ENCODE peak calls at places on chromosome 5, in eight cellular contexts. O is breast epithelium; E is CD4-positive, CD25-positive, alpha-beta regulatory T cell; T is effector memory CD4-positive, alpha-beta T cell; V is neural progenitor cell; N is stomach; S is fibroblast of lung; W is aorta. C is an unnamed sample. For H3K4me1 and H3K9me3, the result is how much of the 10 kb centered on the place peaks cover.

GRCh38 chr5:163024936-163025335 is 412.5 kb upstream of the CCNG1 start:
- DNase-seq in O (no peak), E (no peak), T (no peak), V (no peak), N (no peak), S (no peak), W (no peak), C (no peak)

GRCh38 chr5:146490089-146490843 is 25.7 kb downstream of the GPR151 start:
- DNase-seq in O (no peak), E (no peak), T (no peak), V (no peak), N (no peak), S (no peak), W (no peak), C (no peak)

GRCh38 chr5:19950897-19951296 is 37.1 kb downstream of the CDH18 start:
- DNase-seq in O (no peak), E (no peak), T (no peak), V (no peak), N (no peak), S (peak), W (no peak), C (no peak)

GRCh38 chr5:111656580-111656979 is 100.4 kb downstream of the NREP start:
- DNase-seq in O (no peak), E (no peak), T (no peak), V (no peak), N (no peak), S (no peak), W (no peak), C (no peak)

GRCh38 chr5:171600736-171601265 is 181.4 kb downstream of the FGF18 start:
- DNase-seq in O (no peak), E (no peak), T (no peak), V (no peak), N (no peak), S (peak), W (peak), C (no peak)

GRCh38 chr5:139435676-139436075 is 3.6 kb downstream of the DNAJC18 start:
- DNase-seq in O (no peak), E (no peak), T (no peak), V (no peak), N (no peak), S (no peak), W (no peak), C (no peak)

GRCh38 chr5:31408814-31409213 is 123.1 kb downstream of the DROSHA start:
- DNase-seq in O (peak), E (no peak), T (no peak), V (no peak), N (no peak), S (peak), W (no peak), C (peak)

GRCh38 chr5:180116441-180117377 is 45.1 kb upstream of the RNF130 start:
- DNase-seq in O (no peak), E (no peak), T (no peak), V (peak), N (peak), S (no peak), W (no peak), C (no peak)

GRCh38 chr5:6373081-6373846 is 5.1 kb downstream of the MED10 start:
- DNase-seq in O (no peak), E (no peak), T (no peak), V (no peak), N (no peak), S (no peak), W (no peak), C (no peak)

GRCh38 chr5:79853676-79854418 is 137.2 kb downstream of the MTX3 start:
- DNase-seq in O (no peak), E (no peak), T (no peak), V (no peak), N (no peak), S (peak), W (no peak), C (no peak)

GRCh38 chr5:102858808-102859207 is 103.7 kb downstream of the PAM start:
- DNase-seq in O (no peak), E (no peak), T (no peak), V (no peak), N (no peak), S (peak), W (no peak), C (no peak)

GRCh38 chr5:90368454-90369246 is 40.9 kb downstream of the CETN3 start:
- DNase-seq in O (no peak), E (no peak), T (no peak), V (no peak), N (no peak), S (no peak), W (no peak), C (no peak)

GRCh38 chr5:122775713-122776084 is 819 bp downstream of the SNX2 start:
- DNase-seq in O (no peak), E (no peak), T (no peak), V (no peak), N (no peak), S (peak), W (no peak), C (peak)

GRCh38 chr5:141914154-141914743 is 9.4 kb upstream of the DELE1 start:
- DNase-seq in O (no peak), E (no peak), T (no peak), V (peak), N (peak), S (peak), W (peak), C (peak)

GRCh38 chr5:167912944-167913343 is 378.5 kb upstream of the WWC1 start:
- DNase-seq in O (no peak), E (no peak), T (no peak), V (no peak), N (no peak), S (peak), W (no peak), C (peak)

GRCh38 chr5:146962801-146963355 is 84.3 kb upstream of the PPP2R2B start:
- DNase-seq in O (no peak), E (no peak), T (no peak), V (no peak), N (no peak), S (peak), W (no peak), C (no peak)

GRCh38 chr5:107538331-107539162 is 132.2 kb downstream of the EFNA5 start:
- DNase-seq in O (no peak), E (no peak), T (no peak), V (no peak), N (no peak), S (peak), W (no peak), C (no peak)

GRCh38 chr5:51201024-51201423 is 182.2 kb upstream of the ISL1 start:
- DNase-seq in O (no peak), E (no peak), T (no peak), V (no peak), N (no peak), S (no peak), W (no peak), C (no peak)

GRCh38 chr5:165795073-165795472 is 2289.7 kb downstream of the MAT2B start:
- DNase-seq in O (no peak), E (no peak), T (no peak), V (no peak), N (no peak), S (no peak), W (no peak), C (no peak)

GRCh38 chr5:36305571-36306326 is 4.0 kb upstream of the RANBP3L start:
- DNase-seq in O (no peak), E (no peak), T (no peak), V (no peak), N (peak), S (peak), W (peak), C (peak)

GRCh38 chr5:5104550-5104949 is 35.6 kb upstream of the ADAMTS16 start:
- DNase-seq in O (no peak), E (no peak), T (no peak), V (no peak), N (no peak), S (no peak), W (no peak), C (no peak)

GRCh38 chr5:39755986-39756385 is 331.2 kb upstream of the DAB2 start:
- DNase-seq in O (no peak), E (no peak), T (no peak), V (no peak), N (no peak), S (peak), W (no peak), C (no peak)

GRCh38 chr5:81179959-81180358 is 53.2 kb upstream of the CKMT2 start:
- DNase-seq in O (no peak), E (no peak), T (no peak), V (no peak), N (no peak), S (no peak), W (no peak), C (no peak)

GRCh38 chr5:42676362-42676761 is 80.3 kb upstream of the CCDC152 start:
- DNase-seq in O (no peak), E (no peak), T (no peak), V (no peak), N (no peak), S (no peak), W (no peak), C (no peak)

GRCh38 chr5:160479926-160480325 is 58.3 kb downstream of the PTTG1 start:
- DNase-seq in O (no peak), E (no peak), T (no peak), V (no peak), N (no peak), S (peak), W (no peak), C (peak)

GRCh38 chr5:154606675-154607321 is 128.8 kb upstream of the HAND1 start:
- DNase-seq in O (no peak), E (no peak), T (no peak), V (no peak), N (no peak), S (no peak), W (no peak), C (no peak)
- H3K4me3 ChIP-seq in O (no peak), E (no peak), T (no peak), V (no peak), N (no peak), S (no peak), W (no peak), C (no peak)

DNA sequence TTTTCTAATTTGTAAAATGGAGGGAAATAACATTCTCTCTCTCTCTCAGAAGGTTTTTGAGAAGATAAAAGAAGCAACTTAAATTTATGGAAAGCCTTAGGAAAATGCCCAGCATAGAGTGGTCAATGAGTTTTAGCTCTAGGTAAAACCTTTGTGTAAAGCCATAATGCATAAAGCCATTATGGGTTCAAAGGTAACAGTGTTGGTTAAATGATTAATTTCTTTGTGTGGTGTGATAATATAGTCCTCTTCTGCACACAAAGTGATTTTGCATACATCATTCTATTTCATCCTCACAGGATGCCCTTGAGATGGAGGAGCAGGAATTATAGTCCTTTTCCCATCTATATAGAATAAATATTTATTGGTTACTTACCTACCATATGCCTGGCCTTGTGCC is 602.9 kb downstream of the CSNK1G3 start:
- DNase-seq in O (no peak), E (no peak), T (no peak), V (no peak), N (no peak), S (no peak), W (no peak), C (no peak)
- H3K4me1 ChIP-seq in O (under half), E (under half), T (under half), V (under half), N (under half), S (under half), W (under half), C (under half)

GRCh38 chr5:1265461-1266455 is 29.1 kb downstream of the TERT start:
- DNase-seq in O (no peak), E (no peak), T (no peak), V (no peak), N (no peak), S (no peak), W (no peak), C (no peak)
- H3K9me3 ChIP-seq in O (under half), E (under half), T (under half), V (under half), N (under half), S (under half), W (under half), C (under half)

GRCh38 chr5:177492841-177493240 is 4.6 kb downstream of the PDLIM7 start:
- DNase-seq in O (no peak), E (no peak), T (no peak), V (no peak), N (no peak), S (no peak), W (no peak), C (no peak)
- H3K4me3 ChIP-seq in O (no peak), E (no peak), T (no peak), V (no peak), N (peak), S (no peak), W (no peak), C (no peak)